ENCODE peak calls at places on chromosomes 4 and X, in eight cellular contexts. I is suprapubic skin, Z is OCI-LY7, V is MM.1S, J is upper lobe of right lung, K is heart right ventricle, C is small intestine, S is aorta. Q is an unnamed sample.

GRCh38 chrX:68175569-68175968 is 257.7 kb downstream of the OPHN1 start:
- DNase-seq in I (no peak), Z (no peak), V (no peak), J (no peak), K (no peak), C (no peak), S (no peak), Q (no peak)

GRCh38 chr4:103718993-103719319 is 829 bp downstream of the TACR3 start:
- DNase-seq in I (no peak), Z (no peak), V (no peak), J (no peak), K (no peak), C (no peak), S (no peak), Q (peak; percentile 29)

GRCh38 chr4:119480331-119480730 is 148.3 kb downstream of the PDE5A start:
- DNase-seq in I (no peak), Z (no peak), V (no peak), J (no peak), K (no peak), C (no peak), S (no peak), Q (no peak)

GRCh38 chr4:1855334-1856070 is 454 bp downstream of the LETM1 start:
- DNase-seq in I (no peak), Z (peak; percentile 30), V (peak; percentile 16), J (peak; percentile 73), K (peak; percentile 47), C (no peak), S (no peak), Q (peak; percentile 87)

GRCh38 chrX:128816919-128817318 is 706.4 kb downstream of the SMARCA1 start:
- DNase-seq in I (no peak), Z (peak; percentile 15), V (peak; percentile 10), J (no peak), K (no peak), C (no peak), S (no peak), Q (no peak)

GRCh38 chr4:19539192-19539591 is 712.5 kb upstream of the SLIT2 start:
- DNase-seq in I (no peak), Z (no peak), V (no peak), J (no peak), K (no peak), C (no peak), S (no peak), Q (no peak)

GRCh38 chr4:5821665-5822358 is 71.1 kb downstream of the CRMP1 start:
- DNase-seq in I (no peak), Z (no peak), V (no peak), J (no peak), K (no peak), C (no peak), S (peak; percentile 77), Q (peak; percentile 53)

GRCh38 chr4:152436384-152436783 is 99.5 kb downstream of the FBXW7 start:
- DNase-seq in I (no peak), Z (peak; percentile 19), V (peak; percentile 19), J (no peak), K (no peak), C (no peak), S (no peak), Q (no peak)

GRCh38 chr4:165751882-165752281 is 121.2 kb upstream of the TLL1 start:
- DNase-seq in I (no peak), Z (no peak), V (no peak), J (no peak), K (no peak), C (no peak), S (no peak), Q (no peak)

GRCh38 chrX:22135994-22136684 is 104.0 kb downstream of the PHEX start:
- DNase-seq in I (no peak), Z (peak; percentile 40), V (peak; percentile 63), J (no peak), K (no peak), C (peak; percentile 50), S (no peak), Q (no peak)

GRCh38 chr4:56293121-56293520 is 94.2 kb downstream of the AASDH start:
- DNase-seq in I (no peak), Z (no peak), V (no peak), J (no peak), K (no peak), C (no peak), S (no peak), Q (no peak)

GRCh38 chr4:120636120-120636630 is 286.4 kb downstream of the PRDM5 start:
- DNase-seq in I (no peak), Z (no peak), V (no peak), J (no peak), K (no peak), C (no peak), S (no peak), Q (no peak)

GRCh38 chr4:143424276-143424675 is 87.6 kb downstream of the GAB1 start:
- DNase-seq in I (no peak), Z (no peak), V (no peak), J (no peak), K (no peak), C (no peak), S (no peak), Q (no peak)

GRCh38 chr4:37631551-37631950 is 54.6 kb downstream of the RELL1 start:
- DNase-seq in I (peak; percentile 86), Z (no peak), V (no peak), J (no peak), K (peak; percentile 31), C (no peak), S (no peak), Q (no peak)

DNA sequence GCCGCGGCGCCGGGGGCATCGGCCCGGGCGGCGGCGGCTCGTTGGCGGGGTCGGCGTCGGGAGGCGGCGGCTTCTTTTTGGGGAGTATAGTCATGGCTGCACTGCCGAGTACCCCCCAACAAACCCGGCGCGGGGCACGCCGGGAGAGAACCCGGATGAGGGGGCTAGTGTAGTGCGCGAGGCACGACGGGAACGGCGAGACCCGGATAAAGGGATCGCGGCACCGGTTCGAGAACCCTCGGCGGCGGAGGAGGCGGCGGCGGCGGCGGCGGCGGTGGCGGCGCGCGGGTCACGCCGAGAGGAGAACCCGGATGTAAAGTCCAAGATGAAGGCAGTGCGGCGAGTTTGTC is at the start of gene OTUD5:
- DNase-seq in I (no peak), Z (peak; percentile 79), V (no peak), J (peak; percentile 86), K (peak; percentile 61), C (no peak), S (peak; percentile 88), Q (peak; percentile 91)
- H3K4me1 ChIP-seq in I (peaks cover 39% of the 10 kb centered on the region), Z (peaks cover 50% of the 10 kb centered on the region), V (peaks cover 33% of the 10 kb centered on the region), J (peaks cover 14% of the 10 kb centered on the region), K (peaks cover 5% of the 10 kb centered on the region), C (peaks cover 6% of the 10 kb centered on the region), S (no peaks in the 10 kb centered on the region), Q (no peaks in the 10 kb centered on the region)

GRCh38 chr4:2931765-2932560 is 31.2 kb downstream of the NOP14 start:
- DNase-seq in I (peak; percentile 85), Z (peak; percentile 82), V (no peak), J (peak; percentile 85), K (peak; percentile 69), C (no peak), S (peak; percentile 86), Q (peak; percentile 90)

GRCh38 chr4:2930821-2931764 is 32.1 kb downstream of the NOP14 start:
- DNase-seq in I (peak; percentile 78), Z (no peak), V (no peak), J (peak; percentile 93), K (peak; percentile 29), C (no peak), S (peak; percentile 77), Q (peak; percentile 78)

GRCh38 chr4:2932951-2933565 is 30.1 kb downstream of the NOP14 start:
- DNase-seq in I (peak; percentile 80), Z (no peak), V (no peak), J (peak; percentile 68), K (peak; percentile 20), C (peak; percentile 41), S (peak; percentile 74), Q (peak; percentile 79)

GRCh38 chr4:2933566-2934076 is 29.6 kb downstream of the NOP14 start:
- DNase-seq in I (peak; percentile 80), Z (no peak), V (no peak), J (no peak), K (no peak), C (no peak), S (peak; percentile 79), Q (peak; percentile 75)

DNA sequence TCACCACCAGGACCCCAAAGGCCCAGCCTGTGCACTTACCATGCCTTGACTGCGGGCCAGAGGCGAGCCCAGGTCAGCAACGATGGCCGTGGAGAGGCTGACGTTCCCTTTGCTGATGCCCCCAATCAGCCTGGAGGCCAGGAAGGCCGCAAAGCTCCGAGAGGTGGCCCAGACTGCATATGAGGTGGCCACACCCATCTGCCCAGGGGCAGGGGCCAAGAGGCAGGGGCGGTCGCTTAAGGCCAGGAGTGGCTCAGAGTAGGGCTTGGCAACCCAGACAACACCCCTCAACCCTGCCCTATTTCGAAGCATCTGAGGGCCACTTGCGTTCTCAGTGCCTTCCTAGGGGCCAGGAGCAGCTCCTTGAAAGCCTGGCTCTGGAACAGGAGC is 30.6 kb downstream of the NOP14 start:
- DNase-seq in I (peak; percentile 77), Z (no peak), V (no peak), J (peak; percentile 65), K (peak; percentile 27), C (no peak), S (no peak), Q (peak; percentile 79)
- H3K4me1 ChIP-seq in I (peaks cover 58% of the 10 kb centered on the region), Z (peaks cover 52% of the 10 kb centered on the region), V (peaks cover 8% of the 10 kb centered on the region), J (peaks cover 60% of the 10 kb centered on the region), K (peaks cover 38% of the 10 kb centered on the region), C (peaks cover 5% of the 10 kb centered on the region), S (no peaks in the 10 kb centered on the region), Q (peaks cover 27% of the 10 kb centered on the region)

GRCh38 chr4:185637162-185637875 is 102.0 kb upstream of the PDLIM3 start:
- DNase-seq in I (no peak), Z (no peak), V (no peak), J (no peak), K (no peak), C (no peak), S (no peak), Q (no peak)
- H3K4me1 ChIP-seq in I (peaks cover 11% of the 10 kb centered on the region), Z (no peaks in the 10 kb centered on the region), V (no peaks in the 10 kb centered on the region), J (no peaks in the 10 kb centered on the region), K (no peaks in the 10 kb centered on the region), C (no peaks in the 10 kb centered on the region), S (no peaks in the 10 kb centered on the region), Q (peaks cover 2% of the 10 kb centered on the region)

GRCh38 chr4:41144812-41145211 is 69.5 kb downstream of the APBB2 start:
- DNase-seq in I (no peak), Z (no peak), V (no peak), J (no peak), K (no peak), C (no peak), S (no peak), Q (no peak)

GRCh38 chr4:41143721-41144379 is 70.5 kb downstream of the APBB2 start:
- DNase-seq in I (no peak), Z (no peak), V (no peak), J (no peak), K (no peak), C (no peak), S (no peak), Q (no peak)

GRCh38 chr4:41141910-41142309 is 72.4 kb downstream of the APBB2 start:
- DNase-seq in I (no peak), Z (no peak), V (no peak), J (no peak), K (no peak), C (no peak), S (no peak), Q (no peak)

GRCh38 chr4:41142356-41142755 is 72.0 kb downstream of the APBB2 start:
- DNase-seq in I (no peak), Z (no peak), V (no peak), J (no peak), K (no peak), C (no peak), S (no peak), Q (no peak)

GRCh38 chr4:41142946-41143720 is 71.2 kb downstream of the APBB2 start:
- DNase-seq in I (no peak), Z (no peak), V (no peak), J (no peak), K (peak; percentile 29), C (no peak), S (no peak), Q (no peak)
- H3K4me1 ChIP-seq in I (peaks cover 59% of the 10 kb centered on the region), Z (peaks cover 6% of the 10 kb centered on the region), V (peaks cover 18% of the 10 kb centered on the region), J (peaks cover 53% of the 10 kb centered on the region), K (peaks cover 35% of the 10 kb centered on the region), C (peaks cover 5% of the 10 kb centered on the region), S (peaks cover 24% of the 10 kb centered on the region), Q (peaks cover 28% of the 10 kb centered on the region)